ENCODE peak calls at places on chromosome X, in six cellular contexts. One of them, this sample, is unnamed.

GRCh38 chrX:34880656-34881055 is 61.9 kb upstream of the FAM47B start:
- DNase-seq in H9: no peak
- DNase-seq in IMR-90: peak
- DNase-seq in trophoblast cell: peak
- DNase-seq in H1: no peak
- DNase-seq in mesenchymal stem cell: peak
- DNase-seq in this sample: no peak

GRCh38 chrX:102832661-102833060 is 104.4 kb upstream of the RAB40AL start:
- DNase-seq in H9: peak
- DNase-seq in IMR-90: peak
- DNase-seq in trophoblast cell: peak
- DNase-seq in H1: no peak
- DNase-seq in mesenchymal stem cell: peak
- DNase-seq in this sample: no peak

GRCh38 chrX:130393451-130394074 is 8.1 kb upstream of the GPR119 start:
- DNase-seq in H9: peak
- DNase-seq in IMR-90: peak
- DNase-seq in trophoblast cell: peak
- DNase-seq in H1: peak
- DNase-seq in mesenchymal stem cell: peak
- DNase-seq in this sample: no peak

GRCh38 chrX:120452131-120452530 is 17.0 kb downstream of the LAMP2 start:
- DNase-seq in H9: peak
- DNase-seq in IMR-90: peak
- DNase-seq in trophoblast cell: no peak
- DNase-seq in H1: no peak
- DNase-seq in mesenchymal stem cell: peak
- DNase-seq in this sample: peak

GRCh38 chrX:38166478-38167083 is 54.1 kb downstream of the SRPX start:
- DNase-seq in H9: no peak
- DNase-seq in IMR-90: peak
- DNase-seq in trophoblast cell: no peak
- DNase-seq in H1: no peak
- DNase-seq in mesenchymal stem cell: peak
- DNase-seq in this sample: no peak

GRCh38 chrX:135340827-135341226 is 31.5 kb downstream of the ETDC start:
- DNase-seq in H9: no peak
- DNase-seq in IMR-90: peak
- DNase-seq in trophoblast cell: no peak
- DNase-seq in H1: no peak
- DNase-seq in mesenchymal stem cell: peak
- DNase-seq in this sample: no peak

GRCh38 chrX:69614896-69615295 is 1.0 kb upstream of the EDA start:
- DNase-seq in H9: no peak
- DNase-seq in IMR-90: no peak
- DNase-seq in trophoblast cell: no peak
- DNase-seq in H1: no peak
- DNase-seq in mesenchymal stem cell: no peak
- DNase-seq in this sample: no peak

GRCh38 chrX:135513140-135513535 is 7.3 kb upstream of the INTS6L start:
- DNase-seq in H9: no peak
- DNase-seq in IMR-90: no peak
- DNase-seq in trophoblast cell: no peak
- DNase-seq in H1: no peak
- DNase-seq in mesenchymal stem cell: no peak
- DNase-seq in this sample: no peak

GRCh38 chrX:7552758-7553157 is 290.2 kb upstream of the VCX start:
- DNase-seq in H9: no peak
- DNase-seq in IMR-90: no peak
- DNase-seq in trophoblast cell: no peak
- DNase-seq in H1: no peak
- DNase-seq in mesenchymal stem cell: no peak
- DNase-seq in this sample: no peak

GRCh38 chrX:2487366-2487765 is 13.4 kb downstream of the DHRSX start:
- DNase-seq in H9: no peak
- DNase-seq in IMR-90: no peak
- DNase-seq in trophoblast cell: no peak
- DNase-seq in H1: no peak
- DNase-seq in mesenchymal stem cell: no peak
- DNase-seq in this sample: no peak

GRCh38 chrX:74537011-74537390 is 77.4 kb downstream of the RLIM start:
- DNase-seq in H9: peak
- DNase-seq in IMR-90: peak
- DNase-seq in trophoblast cell: no peak
- DNase-seq in H1: no peak
- DNase-seq in mesenchymal stem cell: no peak
- DNase-seq in this sample: no peak

GRCh38 chrX:9337056-9337455 is 127.8 kb upstream of the TBL1X start:
- DNase-seq in H9: no peak
- DNase-seq in IMR-90: peak
- DNase-seq in trophoblast cell: no peak
- DNase-seq in H1: no peak
- DNase-seq in mesenchymal stem cell: peak
- DNase-seq in this sample: no peak

GRCh38 chrX:53594354-53594753 is 92.2 kb downstream of the HUWE1 start:
- DNase-seq in H9: no peak
- DNase-seq in IMR-90: peak
- DNase-seq in trophoblast cell: no peak
- DNase-seq in H1: no peak
- DNase-seq in mesenchymal stem cell: peak
- DNase-seq in this sample: no peak

GRCh38 chrX:327660-328126 is 9.1 kb upstream of the GTPBP6 start:
- DNase-seq in H9: no peak
- DNase-seq in IMR-90: no peak
- DNase-seq in trophoblast cell: no peak
- DNase-seq in H1: no peak
- DNase-seq in mesenchymal stem cell: no peak
- DNase-seq in this sample: no peak

DNA sequence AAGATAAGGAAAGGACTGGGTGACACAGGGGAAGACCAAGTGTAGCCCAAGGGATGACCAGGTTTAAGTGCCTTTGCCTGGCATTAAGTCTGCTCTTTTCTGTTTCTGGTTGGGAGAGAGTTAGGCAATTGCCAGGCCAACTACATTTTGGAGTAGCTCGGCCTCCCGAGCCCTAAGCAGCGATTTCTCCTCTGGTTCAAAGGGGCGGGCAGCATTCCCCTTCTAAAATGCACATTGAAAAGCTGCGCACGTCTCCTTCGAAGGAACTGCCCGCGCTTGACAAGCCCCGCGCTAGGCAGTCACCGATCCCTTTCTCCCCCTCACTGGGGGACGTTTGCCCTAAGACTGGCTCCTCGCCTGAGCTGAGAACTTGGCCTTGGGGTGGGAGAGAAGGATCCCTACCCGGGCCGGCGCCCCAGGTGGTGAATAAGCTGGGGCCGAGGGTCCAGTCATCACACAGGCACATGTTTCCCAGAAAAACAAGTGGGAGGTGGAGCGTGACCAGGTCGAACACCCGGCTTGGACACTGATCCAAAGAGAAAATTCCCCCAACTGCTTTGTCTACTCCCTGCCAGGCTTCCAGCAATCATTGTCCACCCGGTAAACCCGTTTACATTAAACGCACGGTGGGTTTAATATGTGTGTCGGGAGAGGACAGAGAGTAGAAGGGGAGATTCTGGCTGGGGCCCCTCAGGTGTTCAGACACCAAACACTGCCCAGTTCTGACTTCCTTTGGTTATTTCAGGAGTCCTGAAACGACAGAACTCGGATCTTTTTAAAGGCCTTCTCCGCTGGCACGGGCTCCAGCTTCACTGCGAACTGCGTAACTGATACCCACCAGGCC is 4.0 kb downstream of the ARX start:
- DNase-seq in H9: no peak
- DNase-seq in IMR-90: no peak
- DNase-seq in trophoblast cell: no peak
- DNase-seq in H1: no peak
- DNase-seq in mesenchymal stem cell: no peak
- DNase-seq in this sample: no peak
- H3K27ac ChIP-seq in H9: no peak
- H3K27ac ChIP-seq in IMR-90: no peak
- H3K27ac ChIP-seq in trophoblast cell: no peak
- H3K27ac ChIP-seq in H1: no peak
- H3K27ac ChIP-seq in mesenchymal stem cell: no peak
- H3K27ac ChIP-seq in this sample: no peak

GRCh38 chrX:153844509-153845082 is 14.3 kb upstream of the PDZD4 start:
- DNase-seq in H9: peak
- DNase-seq in IMR-90: no peak
- DNase-seq in trophoblast cell: no peak
- DNase-seq in H1: no peak
- DNase-seq in mesenchymal stem cell: no peak
- DNase-seq in this sample: no peak

GRCh38 chrX:153848325-153848724 is 18.0 kb upstream of the PDZD4 start:
- DNase-seq in H9: peak
- DNase-seq in IMR-90: no peak
- DNase-seq in trophoblast cell: no peak
- DNase-seq in H1: no peak
- DNase-seq in mesenchymal stem cell: no peak
- DNase-seq in this sample: no peak

GRCh38 chrX:153845842-153846241 is 15.5 kb upstream of the PDZD4 start:
- DNase-seq in H9: no peak
- DNase-seq in IMR-90: no peak
- DNase-seq in trophoblast cell: peak
- DNase-seq in H1: no peak
- DNase-seq in mesenchymal stem cell: no peak
- DNase-seq in this sample: no peak

GRCh38 chrX:153845195-153845594 is 14.9 kb upstream of the PDZD4 start:
- DNase-seq in H9: peak
- DNase-seq in IMR-90: no peak
- DNase-seq in trophoblast cell: no peak
- DNase-seq in H1: no peak
- DNase-seq in mesenchymal stem cell: no peak
- DNase-seq in this sample: no peak
- H2BK5ac ChIP-seq in H9: no peak
- H2BK5ac ChIP-seq in IMR-90: no peak
- H2BK5ac ChIP-seq in trophoblast cell: no peak
- H2BK5ac ChIP-seq in H1: peak
- H2BK5ac ChIP-seq in mesenchymal stem cell: no peak
- H2BK5ac ChIP-seq in this sample: no peak

GRCh38 chrX:110413727-110414124 is 55.1 kb downstream of the RTL9 start:
- DNase-seq in H9: no peak
- DNase-seq in IMR-90: no peak
- DNase-seq in trophoblast cell: no peak
- DNase-seq in H1: no peak
- DNase-seq in mesenchymal stem cell: no peak
- DNase-seq in this sample: no peak
- H4K91ac ChIP-seq in H9: no peak
- H4K91ac ChIP-seq in IMR-90: no peak
- H4K91ac ChIP-seq in trophoblast cell: no peak
- H4K91ac ChIP-seq in H1: no peak
- H4K91ac ChIP-seq in mesenchymal stem cell: no peak
- H4K91ac ChIP-seq in this sample: no peak

GRCh38 chrX:39854772-39855747 is 242.7 kb downstream of the BCOR start:
- DNase-seq in H9: no peak
- DNase-seq in IMR-90: no peak
- DNase-seq in trophoblast cell: no peak
- DNase-seq in H1: no peak
- DNase-seq in mesenchymal stem cell: peak
- DNase-seq in this sample: no peak
- H3K27ac ChIP-seq in H9: no peak
- H3K27ac ChIP-seq in IMR-90: no peak
- H3K27ac ChIP-seq in trophoblast cell: no peak
- H3K27ac ChIP-seq in H1: no peak
- H3K27ac ChIP-seq in mesenchymal stem cell: no peak
- H3K27ac ChIP-seq in this sample: no peak

GRCh38 chrX:29419774-29420553 is 795.4 kb upstream of the MAGEB2 start:
- DNase-seq in H9: no peak
- DNase-seq in IMR-90: peak
- DNase-seq in trophoblast cell: no peak
- DNase-seq in H1: no peak
- DNase-seq in mesenchymal stem cell: peak
- DNase-seq in this sample: no peak

DNA sequence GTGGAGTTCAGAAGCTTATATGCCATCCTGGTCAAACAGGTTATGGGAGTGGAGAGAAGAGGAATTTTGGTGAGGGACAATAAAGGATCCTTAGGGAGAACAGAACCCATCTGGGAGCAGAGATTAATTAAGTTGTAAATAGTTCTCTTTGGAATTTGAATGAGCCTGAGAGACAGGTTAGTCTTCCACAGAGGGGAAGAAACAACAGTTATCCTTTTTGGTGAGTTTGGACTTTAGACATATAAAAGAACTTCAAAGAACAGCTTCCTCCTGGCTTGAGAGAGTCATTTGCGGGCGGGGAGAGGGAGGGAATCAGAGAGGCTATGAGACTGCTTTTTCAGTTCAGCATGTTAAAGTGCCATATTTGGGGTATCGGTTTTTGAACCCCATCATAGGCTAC is 793.3 kb upstream of the MAGEB2 start:
- DNase-seq in H9: no peak
- DNase-seq in IMR-90: no peak
- DNase-seq in trophoblast cell: no peak
- DNase-seq in H1: no peak
- DNase-seq in mesenchymal stem cell: no peak
- DNase-seq in this sample: no peak
- H2BK5ac ChIP-seq in H9: no peak
- H2BK5ac ChIP-seq in IMR-90: no peak
- H2BK5ac ChIP-seq in trophoblast cell: no peak
- H2BK5ac ChIP-seq in H1: no peak
- H2BK5ac ChIP-seq in mesenchymal stem cell: no peak
- H2BK5ac ChIP-seq in this sample: no peak

This sample was measured in neuronal stem cell.